ENCODE peak calls at places on chromosomes 3 and 15, in four cellular contexts. B, Z, T and V are unnamed samples.

GRCh38 chr3:54120657-54121403 is 1.5 kb upstream of the CACNA2D3 start:
- DNase-seq in B (peak; percentile 63), Z (peak; percentile 69), T (no peak), V (no peak)

GRCh38 chr3:189766416-189766815 is 135.2 kb downstream of the TP63 start:
- DNase-seq in B (peak; percentile 74), Z (no peak), T (peak; percentile 7), V (peak; percentile 13)

GRCh38 chr15:31197497-31198414 is 96.2 kb upstream of the TRPM1 start:
- DNase-seq in B (peak; percentile 65), Z (peak; percentile 84), T (no peak), V (peak; percentile 11)

GRCh38 chr3:151085227-151085888 is at the start of gene MED12L:
- DNase-seq in B (peak; percentile 91), Z (peak; percentile 79), T (peak; percentile 74), V (peak; percentile 76)

GRCh38 chr3:186932281-186933181 is 2.2 kb downstream of the ST6GAL1 start:
- DNase-seq in B (no peak), Z (no peak), T (no peak), V (no peak)

GRCh38 chr15:75903331-75904240 is at the start of gene FBXO22:
- DNase-seq in B (peak; percentile 96), Z (peak; percentile 93), T (peak; percentile 88), V (peak; percentile 92)

GRCh38 chr3:45140392-45140791 is 5.8 kb downstream of the CDCP1 start:
- DNase-seq in B (peak; percentile 25), Z (no peak), T (peak; percentile 57), V (peak; percentile 49)

GRCh38 chr15:69561071-69561784 is 108.6 kb downstream of the RPLP1 start:
- DNase-seq in B (no peak), Z (no peak), T (no peak), V (no peak)

GRCh38 chr3:142973217-142974009 is 9.9 kb upstream of the PAQR9 start:
- DNase-seq in B (no peak), Z (no peak), T (no peak), V (no peak)

GRCh38 chr3:120449701-120450216 is 1.0 kb downstream of the FSTL1 start:
- DNase-seq in B (no peak), Z (no peak), T (peak; percentile 71), V (peak; percentile 80)

GRCh38 chr3:78562318-78562717 is 1205.5 kb downstream of the ROBO1 start:
- DNase-seq in B (no peak), Z (no peak), T (no peak), V (no peak)

GRCh38 chr3:18189651-18190050 is 235.5 kb downstream of the SATB1 start:
- DNase-seq in B (no peak), Z (no peak), T (peak; percentile 19), V (no peak)

GRCh38 chr3:107796786-107797185 is 274.0 kb downstream of the BBX start:
- DNase-seq in B (no peak), Z (no peak), T (peak; percentile 69), V (peak; percentile 34)

GRCh38 chr3:107681385-107681784 is 158.6 kb downstream of the BBX start:
- DNase-seq in B (no peak), Z (no peak), T (no peak), V (no peak)

GRCh38 chr15:81839387-81839786 is 206.4 kb downstream of the MEX3B start:
- DNase-seq in B (no peak), Z (no peak), T (no peak), V (no peak)

GRCh38 chr15:25529774-25530173 is 91.0 kb upstream of the UBE3A start:
- DNase-seq in B (no peak), Z (no peak), T (no peak), V (no peak)

GRCh38 chr3:115709931-115710330 is 86.6 kb downstream of the GAP43 start:
- DNase-seq in B (no peak), Z (no peak), T (no peak), V (no peak)

GRCh38 chr3:42657675-42658074 is 4.2 kb downstream of the ZBTB47 start:
- DNase-seq in B (no peak), Z (no peak), T (no peak), V (no peak)

GRCh38 chr15:88539441-88539840 is 7.0 kb downstream of the DET1 start:
- DNase-seq in B (no peak), Z (no peak), T (no peak), V (peak; percentile 72)

GRCh38 chr15:36426696-36427095 is 152.7 kb upstream of the CDIN1 start:
- DNase-seq in B (no peak), Z (no peak), T (no peak), V (peak; percentile 50)

GRCh38 chr15:36428102-36428845 is 151.2 kb upstream of the CDIN1 start:
- DNase-seq in B (peak; percentile 86), Z (no peak), T (peak; percentile 100), V (peak; percentile 100)

GRCh38 chr15:36422631-36423030 is 156.8 kb upstream of the CDIN1 start:
- DNase-seq in B (no peak), Z (no peak), T (no peak), V (no peak)
- H2BK120ac ChIP-seq in B (no peak overlapping the region), Z (no peak overlapping the region), T (peak overlapping the region; percentile 11), V (no peak overlapping the region)

GRCh38 chr15:83998486-83998885 is 237.1 kb upstream of the GOLGA6L4 start:
- DNase-seq in B (no peak), Z (no peak), T (no peak), V (no peak)

GRCh38 chr15:84001655-84002054 is 233.9 kb upstream of the GOLGA6L4 start:
- DNase-seq in B (no peak), Z (no peak), T (no peak), V (no peak)

GRCh38 chr15:84006467-84006866 is 229.1 kb upstream of the GOLGA6L4 start:
- DNase-seq in B (no peak), Z (no peak), T (no peak), V (no peak)

GRCh38 chr15:83999396-84000120 is 236.0 kb upstream of the GOLGA6L4 start:
- DNase-seq in B (no peak), Z (no peak), T (peak; percentile 2), V (no peak)

GRCh38 chr15:84001037-84001436 is 234.5 kb upstream of the GOLGA6L4 start:
- DNase-seq in B (no peak), Z (no peak), T (no peak), V (no peak)
- H3K27ac ChIP-seq in B (no peak overlapping the region), Z (no peak overlapping the region), T (no peak overlapping the region), V (no peak overlapping the region)

DNA sequence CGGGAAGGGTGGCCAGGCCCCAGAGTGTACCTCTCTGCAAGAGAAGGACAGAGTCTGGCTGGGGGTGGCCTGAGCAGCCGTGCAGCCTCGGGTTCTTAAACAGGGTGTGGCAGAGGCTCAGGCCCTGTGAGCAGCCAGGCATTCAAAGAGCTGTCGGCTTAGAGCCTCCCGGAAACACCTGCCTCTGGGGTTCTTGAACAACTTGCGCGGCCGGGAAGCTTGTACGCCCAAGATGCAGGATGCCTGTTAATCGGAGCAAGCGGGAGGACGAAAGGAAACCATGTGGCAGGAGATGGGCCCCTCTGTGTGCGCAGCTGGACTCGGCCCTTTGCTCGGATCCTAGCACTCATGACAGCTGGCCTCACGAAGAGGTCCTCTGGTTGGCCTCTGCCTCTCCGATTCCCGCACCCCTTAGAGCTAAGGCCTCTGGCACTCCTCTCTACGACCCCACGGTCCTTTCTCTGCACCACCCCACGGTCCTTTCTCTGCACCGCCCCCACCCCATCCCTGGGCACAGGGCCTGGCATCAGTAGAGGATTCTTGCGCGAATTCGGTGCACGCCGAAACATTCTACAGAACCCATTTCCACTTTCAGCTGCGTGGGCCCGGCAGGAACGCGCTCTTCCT is 23.9 kb upstream of the TXNRD3 start:
- DNase-seq in B (no peak), Z (no peak), T (no peak), V (no peak)
- H2BK120ac ChIP-seq in B (no peak overlapping the region), Z (no peak overlapping the region), T (no peak overlapping the region), V (no peak overlapping the region)

GRCh38 chr3:197136744-197137143 is 107.1 kb upstream of the MELTF start:
- DNase-seq in B (no peak), Z (no peak), T (no peak), V (no peak)

GRCh38 chr3:197144188-197144587 is 114.6 kb upstream of the MELTF start:
- DNase-seq in B (no peak), Z (no peak), T (no peak), V (no peak)

GRCh38 chr3:197137741-197138140 is 108.1 kb upstream of the MELTF start:
- DNase-seq in B (no peak), Z (no peak), T (no peak), V (no peak)

GRCh38 chr3:197135212-197135611 is 105.6 kb upstream of the MELTF start:
- DNase-seq in B (no peak), Z (no peak), T (no peak), V (no peak)

GRCh38 chr3:197139586-197139985 is 110.0 kb upstream of the MELTF start:
- DNase-seq in B (no peak), Z (no peak), T (no peak), V (no peak)
- H3K27ac ChIP-seq in B (no peak overlapping the region), Z (no peak overlapping the region), T (no peak overlapping the region), V (no peak overlapping the region)

GRCh38 chr3:52452126-52452525 is 1.7 kb downstream of the TNNC1 start:
- DNase-seq in B (no peak), Z (peak; percentile 17), T (no peak), V (no peak)

GRCh38 chr3:52454235-52454937 is 545 bp upstream of the TNNC1 start:
- DNase-seq in B (no peak), Z (peak; percentile 13), T (no peak), V (no peak)

GRCh38 chr3:52451237-52452083 is 2.4 kb downstream of the TNNC1 start:
- DNase-seq in B (no peak), Z (peak; percentile 27), T (no peak), V (no peak)

GRCh38 chr3:52453496-52454234 is at the start of gene TNNC1:
- DNase-seq in B (peak; percentile 76), Z (peak; percentile 75), T (no peak), V (no peak)

GRCh38 chr3:52452570-52453221 is 1.1 kb downstream of the TNNC1 start:
- DNase-seq in B (peak; percentile 27), Z (peak; percentile 25), T (no peak), V (no peak)
- H2BK120ac ChIP-seq in B (no peak overlapping the region), Z (no peak overlapping the region), T (no peak overlapping the region), V (no peak overlapping the region)

DNA sequence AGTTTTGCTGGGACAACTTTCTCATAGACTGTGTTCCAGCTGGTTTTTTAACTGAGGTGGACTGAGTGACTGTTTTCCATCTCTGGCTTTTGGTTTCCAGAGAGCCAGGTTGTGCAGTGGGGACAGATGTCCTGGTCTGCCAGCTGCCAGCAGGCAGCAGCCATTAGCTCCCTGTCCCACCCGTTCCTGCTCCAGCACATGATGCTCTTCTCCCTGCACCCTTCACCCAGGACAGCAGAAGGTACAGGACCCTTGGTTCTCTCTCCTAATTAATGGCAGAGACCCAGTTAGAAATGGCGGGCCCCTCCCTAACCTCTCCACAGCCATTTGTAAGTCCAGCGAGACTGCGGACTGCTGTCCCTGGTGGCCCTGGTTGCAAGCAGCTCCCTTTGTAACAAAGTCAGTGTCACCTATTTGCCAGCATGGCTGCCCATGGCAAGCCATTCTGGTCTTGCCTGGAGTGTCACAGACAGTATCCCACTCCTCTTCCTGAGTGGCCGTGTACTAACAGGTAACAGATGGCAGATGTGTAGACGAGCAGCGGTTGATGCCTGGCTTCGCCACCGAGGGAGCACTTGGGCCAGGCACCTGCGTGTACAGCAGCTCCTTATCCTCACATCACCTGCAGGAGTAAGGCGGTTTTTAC is 148.3 kb downstream of the DNAJB8 start:
- DNase-seq in B (no peak), Z (peak; percentile 29), T (no peak), V (no peak)
- H3K27ac ChIP-seq in B (no peak overlapping the region), Z (no peak overlapping the region), T (no peak overlapping the region), V (no peak overlapping the region)

GRCh38 chr15:48602358-48603122 is 43.0 kb downstream of the FBN1 start:
- DNase-seq in B (peak; percentile 91), Z (no peak), T (peak; percentile 81), V (peak; percentile 76)
- H2BK120ac ChIP-seq in B (no peak overlapping the region), Z (no peak overlapping the region), T (peak overlapping the region; percentile 23), V (no peak overlapping the region)